ENCODE peak calls at places on chromosomes 6 and 20, in seven cellular contexts. One of them, this sample, is unnamed.
A peak's percentile ranks its signal among the peaks of the same experiment; 100 is the strongest.

GRCh38 chr6:166058064-166058739 is 109.4 kb downstream of the TBXT start:
- DNase-seq in fibroblast of mammary gland: peak; percentile 26
- DNase-seq in A549: no peak
- DNase-seq in fibroblast of the aortic adventitia: peak; percentile 82
- DNase-seq in RCC 7860: no peak
- DNase-seq in tibial nerve: no peak
- DNase-seq in CD8-positive, alpha-beta memory T cell: no peak
- DNase-seq in this sample: no peak

GRCh38 chr6:167113935-167114910 is 8.7 kb upstream of the CCR6 start:
- DNase-seq in fibroblast of the aortic adventitia: no peak
- DNase-seq in A549: no peak
- DNase-seq in fibroblast of mammary gland: no peak
- DNase-seq in RCC 7860: no peak
- DNase-seq in CD8-positive, alpha-beta memory T cell: peak; percentile 77
- DNase-seq in tibial nerve: no peak
- DNase-seq in this sample: no peak

GRCh38 chr6:132392292-132392691 is 9.0 kb downstream of the MOXD1 start:
- DNase-seq in tibial nerve: no peak
- DNase-seq in fibroblast of mammary gland: no peak
- DNase-seq in RCC 7860: no peak
- DNase-seq in CD8-positive, alpha-beta memory T cell: no peak
- DNase-seq in fibroblast of the aortic adventitia: no peak
- DNase-seq in A549: no peak
- DNase-seq in this sample: no peak

GRCh38 chr6:37008484-37009186 is 3.2 kb downstream of the FGD2 start:
- DNase-seq in CD8-positive, alpha-beta memory T cell: peak; percentile 31
- DNase-seq in fibroblast of the aortic adventitia: no peak
- DNase-seq in RCC 7860: no peak
- DNase-seq in tibial nerve: no peak
- DNase-seq in fibroblast of mammary gland: peak; percentile 11
- DNase-seq in A549: no peak
- DNase-seq in this sample: no peak

GRCh38 chr6:16405349-16405865 is 167.0 kb downstream of the GMPR start:
- DNase-seq in A549: no peak
- DNase-seq in CD8-positive, alpha-beta memory T cell: no peak
- DNase-seq in tibial nerve: no peak
- DNase-seq in RCC 7860: no peak
- DNase-seq in fibroblast of the aortic adventitia: no peak
- DNase-seq in fibroblast of mammary gland: no peak
- DNase-seq in this sample: no peak

GRCh38 chr6:75602897-75603395 is 1.3 kb downstream of the SENP6 start:
- DNase-seq in RCC 7860: no peak
- DNase-seq in CD8-positive, alpha-beta memory T cell: no peak
- DNase-seq in tibial nerve: no peak
- DNase-seq in fibroblast of mammary gland: no peak
- DNase-seq in fibroblast of the aortic adventitia: peak; percentile 8
- DNase-seq in A549: no peak
- DNase-seq in this sample: no peak

GRCh38 chr6:26473758-26474438 is 16.1 kb downstream of the BTN2A1 start:
- DNase-seq in A549: peak; percentile 65
- DNase-seq in fibroblast of mammary gland: peak; percentile 97
- DNase-seq in tibial nerve: peak; percentile 96
- DNase-seq in CD8-positive, alpha-beta memory T cell: peak; percentile 91
- DNase-seq in fibroblast of the aortic adventitia: peak; percentile 95
- DNase-seq in RCC 7860: peak; percentile 89
- DNase-seq in this sample: peak; percentile 90

GRCh38 chr20:60255426-60255825 is 297.2 kb downstream of the CDH26 start:
- DNase-seq in fibroblast of mammary gland: no peak
- DNase-seq in CD8-positive, alpha-beta memory T cell: no peak
- DNase-seq in tibial nerve: no peak
- DNase-seq in fibroblast of the aortic adventitia: no peak
- DNase-seq in RCC 7860: no peak
- DNase-seq in A549: no peak
- DNase-seq in this sample: no peak

GRCh38 chr6:93453956-93454355 is 34.6 kb upstream of the EPHA7 start:
- DNase-seq in CD8-positive, alpha-beta memory T cell: no peak
- DNase-seq in fibroblast of the aortic adventitia: no peak
- DNase-seq in tibial nerve: no peak
- DNase-seq in A549: no peak
- DNase-seq in fibroblast of mammary gland: no peak
- DNase-seq in RCC 7860: no peak
- DNase-seq in this sample: no peak

GRCh38 chr6:99189823-99190721 is 159.4 kb downstream of the FAXC start:
- DNase-seq in A549: no peak
- DNase-seq in RCC 7860: no peak
- DNase-seq in tibial nerve: no peak
- DNase-seq in fibroblast of mammary gland: no peak
- DNase-seq in fibroblast of the aortic adventitia: no peak
- DNase-seq in CD8-positive, alpha-beta memory T cell: no peak
- DNase-seq in this sample: no peak

GRCh38 chr6:160259585-160259984 is 964 bp upstream of the SLC22A2 start:
- DNase-seq in tibial nerve: no peak
- DNase-seq in RCC 7860: no peak
- DNase-seq in CD8-positive, alpha-beta memory T cell: no peak
- DNase-seq in fibroblast of mammary gland: no peak
- DNase-seq in A549: no peak
- DNase-seq in fibroblast of the aortic adventitia: no peak
- DNase-seq in this sample: no peak

GRCh38 chr20:46173652-46174468 is 55.7 kb downstream of the CD40 start:
- DNase-seq in tibial nerve: no peak
- DNase-seq in RCC 7860: no peak
- DNase-seq in CD8-positive, alpha-beta memory T cell: no peak
- DNase-seq in fibroblast of mammary gland: no peak
- DNase-seq in fibroblast of the aortic adventitia: no peak
- DNase-seq in A549: no peak
- DNase-seq in this sample: no peak

GRCh38 chr6:142187209-142187608 is 40.1 kb downstream of the VTA1 start:
- DNase-seq in RCC 7860: no peak
- DNase-seq in tibial nerve: no peak
- DNase-seq in fibroblast of the aortic adventitia: peak; percentile 47
- DNase-seq in A549: no peak
- DNase-seq in CD8-positive, alpha-beta memory T cell: no peak
- DNase-seq in fibroblast of mammary gland: peak; percentile 71
- DNase-seq in this sample: no peak

GRCh38 chr20:39800548-39800947 is 838.4 kb downstream of the DHX35 start:
- DNase-seq in CD8-positive, alpha-beta memory T cell: no peak
- DNase-seq in fibroblast of the aortic adventitia: peak; percentile 84
- DNase-seq in tibial nerve: no peak
- DNase-seq in RCC 7860: peak; percentile 52
- DNase-seq in fibroblast of mammary gland: peak; percentile 91
- DNase-seq in A549: no peak
- DNase-seq in this sample: peak; percentile 30

GRCh38 chr6:129567374-129567773 is 142.6 kb downstream of the ARHGAP18 start:
- DNase-seq in fibroblast of the aortic adventitia: no peak
- DNase-seq in A549: no peak
- DNase-seq in CD8-positive, alpha-beta memory T cell: no peak
- DNase-seq in RCC 7860: no peak
- DNase-seq in tibial nerve: peak; percentile 29
- DNase-seq in fibroblast of mammary gland: peak; percentile 52
- DNase-seq in this sample: no peak